ENCODE peak calls at places on chromosomes 11 and 22, in five cellular contexts. B, F, P, K and Z are unnamed samples.

GRCh38 chr11:111911563-111912401 is at the start of gene CRYAB:
- DNase-seq in P (peak; percentile 62), F (no peak), K (peak; percentile 78), B (peak; percentile 95), Z (no peak)

GRCh38 chr11:47259178-47259977 is 1.6 kb downstream of the NR1H3 start:
- DNase-seq in P (peak; percentile 87), F (peak; percentile 51), B (no peak), K (peak; percentile 59), Z (peak; percentile 72)

GRCh38 chr11:120183701-120184141 is 27.1 kb upstream of the OAF start:
- DNase-seq in K (no peak), B (no peak), F (no peak), P (no peak), Z (no peak)

GRCh38 chr11:79648766-79649545 is 208.1 kb upstream of the TENM4 start:
- DNase-seq in P (no peak), B (no peak), K (no peak), F (no peak), Z (no peak)

GRCh38 chr22:47801541-47802245 is 1039.2 kb downstream of the TBC1D22A start:
- DNase-seq in P (no peak), K (no peak), B (no peak), F (no peak), Z (no peak)

GRCh38 chr11:117600261-117600783 is 196.7 kb downstream of the DSCAML1 start:
- DNase-seq in B (no peak), K (no peak), F (no peak), P (no peak), Z (no peak)

GRCh38 chr22:29519996-29520395 is 33.6 kb downstream of the THOC5 start:
- DNase-seq in P (no peak), F (no peak), B (no peak), K (no peak), Z (no peak)

GRCh38 chr11:44624761-44625221 is 59.3 kb downstream of the CD82 start:
- DNase-seq in K (no peak), P (no peak), B (no peak), F (no peak), Z (peak; percentile 9)

GRCh38 chr11:85961930-85962363 is 106.8 kb downstream of the CCDC83 start:
- DNase-seq in B (no peak), P (no peak), F (no peak), K (peak; percentile 40), Z (no peak)

GRCh38 chr11:2321311-2321683 is 19.5 kb downstream of the TSPAN32 start:
- DNase-seq in K (no peak), F (no peak), P (no peak), B (no peak), Z (no peak)

GRCh38 chr11:63802637-63803414 is 10.4 kb upstream of the SPINDOC start:
- DNase-seq in K (peak; percentile 61), B (no peak), F (no peak), P (no peak), Z (no peak)

GRCh38 chr11:36077886-36078685 is 134.2 kb downstream of the LDLRAD3 start:
- DNase-seq in B (no peak), K (no peak), P (no peak), F (no peak), Z (no peak)

GRCh38 chr11:59556115-59556882 is 45.0 kb downstream of the OR4D9 start:
- DNase-seq in B (peak; percentile 63), K (peak; percentile 89), F (peak; percentile 69), P (peak; percentile 87), Z (no peak)

GRCh38 chr11:92671081-92671480 is 298.4 kb upstream of the MTNR1B start:
- DNase-seq in K (no peak), P (no peak), B (no peak), F (no peak), Z (no peak)

GRCh38 chr11:47391711-47392432 is 13.5 kb upstream of the SPI1 start:
- DNase-seq in P (no peak), F (no peak), K (no peak), B (no peak), Z (no peak)

GRCh38 chr11:60954421-60954820 is 2.4 kb upstream of the SLC15A3 start:
- DNase-seq in K (no peak), F (no peak), B (no peak), P (no peak), Z (no peak)

GRCh38 chr11:102780491-102780918 is at the start of gene MMP10:
- DNase-seq in B (no peak), K (peak; percentile 55), F (no peak), P (peak; percentile 86), Z (no peak)

GRCh38 chr22:41057076-41057475 is 35.3 kb upstream of the EP300 start:
- DNase-seq in K (no peak), F (no peak), P (no peak), B (no peak), Z (no peak)

GRCh38 chr11:105781807-105782206 is 171.9 kb downstream of the GRIA4 start:
- DNase-seq in P (no peak), K (no peak), F (no peak), B (no peak), Z (no peak)

GRCh38 chr11:131938321-131938751 is 567.9 kb downstream of the NTM start:
- DNase-seq in F (no peak), B (no peak), K (no peak), P (no peak), Z (no peak)

GRCh38 chr22:27212081-27212480 is 554.7 kb downstream of the MIAT start:
- DNase-seq in K (no peak), B (no peak), P (no peak), F (no peak), Z (no peak)

GRCh38 chr22:29314537-29315285 is 786 bp downstream of the RASL10A start:
- DNase-seq in P (peak; percentile 64), K (no peak), B (no peak), F (peak; percentile 35), Z (no peak)

GRCh38 chr22:42284230-42284591 is 13.8 kb upstream of the TCF20 start:
- DNase-seq in B (no peak), P (no peak), F (no peak), K (no peak), Z (no peak)

GRCh38 chr11:11450744-11451362 is 97.8 kb upstream of the CSNK2A3 start:
- DNase-seq in P (no peak), B (peak; percentile 82), F (no peak), K (no peak), Z (no peak)

GRCh38 chr22:37378642-37379058 is 48.6 kb downstream of the ELFN2 start:
- DNase-seq in B (no peak), P (no peak), K (no peak), F (peak; percentile 23), Z (no peak)

GRCh38 chr11:18383388-18384156 is 10.8 kb upstream of the LDHA start:
- DNase-seq in F (peak; percentile 78), K (peak; percentile 98), P (peak; percentile 32), B (peak; percentile 90), Z (peak; percentile 76)

GRCh38 chr11:33772300-33772699 is 2.0 kb downstream of the FBXO3 start:
- DNase-seq in F (no peak), B (no peak), P (no peak), K (no peak), Z (no peak)

GRCh38 chr11:118917488-118918127 is 8.1 kb downstream of the BCL9L start:
- DNase-seq in P (no peak), F (peak; percentile 65), B (no peak), K (peak; percentile 95), Z (no peak)

GRCh38 chr11:61309141-61309540 is 14.0 kb upstream of the VWCE start:
- DNase-seq in F (no peak), P (no peak), K (no peak), B (no peak), Z (no peak)

GRCh38 chr11:79366218-79366617 is 74.6 kb downstream of the TENM4 start:
- DNase-seq in P (no peak), F (no peak), B (no peak), K (no peak), Z (no peak)

GRCh38 chr11:95453616-95454118 is 222.7 kb upstream of the SESN3 start:
- DNase-seq in P (no peak), F (peak; percentile 86), K (peak; percentile 17), B (no peak), Z (no peak)

GRCh38 chr22:32466496-32466895 is 2.2 kb upstream of the BPIFC start:
- DNase-seq in B (no peak), F (no peak), P (no peak), K (no peak), Z (no peak)

GRCh38 chr22:45242778-45243191 is 2.1 kb upstream of the KIAA0930 start:
- DNase-seq in F (peak; percentile 49), K (no peak), P (peak; percentile 33), B (no peak), Z (no peak)

GRCh38 chr11:64849600-64850356 is 5.3 kb upstream of the CDC42BPG start:
- DNase-seq in B (no peak), F (no peak), P (no peak), K (peak; percentile 69), Z (no peak)
- TF ChIP-seq CTCF in B (no peak), F (no peak), P (no peak), K (peak; percentile 38), Z (no peak)

GRCh38 chr22:39290724-39291161 is 28.7 kb downstream of the RPL3 start:
- DNase-seq in B (no peak), P (no peak), F (peak; percentile 88), K (peak; percentile 60), Z (no peak)
- TF ChIP-seq CTCF in B (no peak), P (no peak), F (no peak), K (no peak), Z (no peak)

DNA sequence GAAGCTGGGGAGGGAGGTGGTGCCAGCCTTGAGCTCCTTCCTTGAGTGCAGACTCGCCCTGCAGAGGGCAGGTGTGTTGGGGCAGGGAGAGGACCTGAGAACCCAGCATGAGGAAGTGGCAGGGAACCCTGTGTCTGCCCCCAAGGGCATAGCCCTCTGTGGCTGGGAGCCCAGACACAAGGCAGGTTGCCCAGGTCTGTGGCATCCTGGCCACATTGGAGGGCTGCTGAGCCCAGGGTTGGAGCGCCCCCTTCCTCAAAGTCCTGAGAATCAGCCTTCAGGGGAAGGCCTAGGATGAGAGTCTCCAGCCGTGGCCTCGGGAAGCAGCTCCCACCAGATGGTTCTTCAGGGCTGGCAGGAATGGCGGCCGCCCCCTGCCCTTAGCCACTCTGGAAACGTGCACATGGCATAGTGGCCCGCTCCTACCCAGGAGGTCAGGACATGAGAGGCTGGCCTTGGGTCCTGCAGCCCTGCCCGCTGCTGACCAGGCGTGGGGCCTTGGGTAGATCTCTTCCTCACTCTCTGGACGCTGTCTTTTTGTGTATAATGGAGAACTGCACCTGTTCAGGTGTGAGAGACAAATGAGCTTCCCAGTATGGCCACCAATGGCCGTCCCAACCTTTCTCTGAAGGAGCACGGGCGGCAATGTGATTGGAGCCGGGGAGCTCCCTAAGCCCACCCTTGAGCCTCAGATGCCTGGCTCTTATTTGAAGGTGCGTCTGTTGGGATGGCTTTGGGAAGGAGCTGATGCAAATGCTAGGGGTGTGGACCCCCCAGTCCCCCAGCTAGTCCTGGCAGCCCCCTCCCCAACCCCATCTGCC is 4.5 kb upstream of the CDC42BPG start:
- DNase-seq in B (no peak), P (peak; percentile 79), F (peak; percentile 76), K (no peak), Z (no peak)
- TF ChIP-seq CTCF in B (no peak), P (peak; percentile 56), F (peak; percentile 18), K (no peak), Z (peak; percentile 25)

GRCh38 chr11:6260207-6260726 is 629 bp downstream of the CCKBR start:
- DNase-seq in P (no peak), B (no peak), F (no peak), K (no peak), Z (no peak)

GRCh38 chr11:6258571-6258998 is 1.1 kb upstream of the CCKBR start:
- DNase-seq in F (no peak), B (no peak), P (peak; percentile 71), K (no peak), Z (no peak)

GRCh38 chr11:6253196-6253595 is 6.4 kb upstream of the CCKBR start:
- DNase-seq in K (no peak), B (no peak), F (no peak), P (no peak), Z (no peak)

GRCh38 chr11:6259638-6260019 is at the start of gene CCKBR:
- DNase-seq in B (no peak), K (no peak), F (peak; percentile 15), P (peak; percentile 72), Z (no peak)

GRCh38 chr11:6258141-6258540 is 1.5 kb upstream of the CCKBR start:
- DNase-seq in P (peak; percentile 50), F (no peak), B (no peak), K (no peak), Z (no peak)
- TF ChIP-seq CTCF in P (peak; percentile 32), F (no peak), B (no peak), K (no peak), Z (no peak)